ENCODE peak calls at places on chromosomes 12 and 14, in six cellular contexts. W, O, I, L, A and D are unnamed samples.

GRCh38 chr12:123965382-123965781 is 7.2 kb downstream of the CCDC92 start:
- DNase-seq in L (no peak), W (no peak), I (no peak), O (no peak), A (no peak), D (no peak)

GRCh38 chr12:40597133-40597532 is 95.1 kb upstream of the CNTN1 start:
- DNase-seq in W (no peak), A (no peak), L (no peak), I (no peak), O (no peak), D (no peak)

GRCh38 chr14:96261053-96261452 is 5.0 kb downstream of the BDKRB1 start:
- DNase-seq in L (no peak), W (no peak), I (no peak), A (no peak), O (no peak), D (no peak)

GRCh38 chr14:27553820-27554219 is 956.0 kb upstream of the NOVA1 start:
- DNase-seq in I (no peak), A (no peak), O (no peak), L (no peak), W (peak; percentile 0), D (no peak)

GRCh38 chr14:61562321-61563161 is 132.8 kb upstream of the HIF1A start:
- DNase-seq in W (peak; percentile 99), O (peak; percentile 98), I (no peak), A (no peak), L (no peak), D (no peak)

GRCh38 chr12:66304296-66304915 is 2.1 kb downstream of the HELB start:
- DNase-seq in O (no peak), W (no peak), I (no peak), A (no peak), L (no peak), D (no peak)

GRCh38 chr12:86018361-86018760 is 144.3 kb downstream of the NTS start:
- DNase-seq in A (no peak), W (no peak), L (no peak), I (no peak), O (no peak), D (no peak)

GRCh38 chr14:96268426-96269358 is 12.7 kb downstream of the BDKRB1 start:
- DNase-seq in I (no peak), O (peak; percentile 88), W (peak; percentile 96), A (no peak), L (peak; percentile 70), D (peak; percentile 65)

GRCh38 chr14:95253039-95253620 is 66.6 kb downstream of the CLMN start:
- DNase-seq in O (no peak), A (no peak), L (no peak), W (no peak), I (no peak), D (no peak)

GRCh38 chr12:81263072-81263471 is 185.2 kb downstream of the ACSS3 start:
- DNase-seq in L (no peak), O (no peak), W (no peak), A (no peak), I (no peak), D (no peak)

GRCh38 chr14:75370416-75371205 is 57.2 kb upstream of the JDP2 start:
- DNase-seq in W (no peak), A (no peak), I (no peak), L (no peak), O (no peak), D (no peak)

GRCh38 chr12:57237952-57238853 is 8.7 kb downstream of the SHMT2 start:
- DNase-seq in W (peak; percentile 23), L (no peak), O (no peak), A (no peak), I (no peak), D (peak; percentile 49)

GRCh38 chr12:46263140-46264017 is 5.5 kb downstream of the SLC38A1 start:
- DNase-seq in A (no peak), I (no peak), W (peak; percentile 6), O (no peak), L (no peak), D (no peak)

GRCh38 chr12:46260913-46261476 is 7.8 kb downstream of the SLC38A1 start:
- DNase-seq in I (no peak), W (no peak), O (no peak), A (no peak), L (no peak), D (no peak)

GRCh38 chr12:46259713-46260112 is 9.1 kb downstream of the SLC38A1 start:
- DNase-seq in W (no peak), L (no peak), O (no peak), I (no peak), A (no peak), D (no peak)

GRCh38 chr12:46260153-46260912 is 8.5 kb downstream of the SLC38A1 start:
- DNase-seq in O (peak; percentile 59), W (peak; percentile 54), I (no peak), L (no peak), A (no peak), D (no peak)

GRCh38 chr12:46261658-46262057 is 7.2 kb downstream of the SLC38A1 start:
- DNase-seq in A (no peak), L (no peak), I (no peak), O (no peak), W (no peak), D (no peak)
- H3K4me3 ChIP-seq in A (no peak overlapping the region), L (no peak overlapping the region), I (no peak overlapping the region), O (no peak overlapping the region), W (no peak overlapping the region), D (no peak overlapping the region)

GRCh38 chr14:35365130-35366047 is 39.2 kb downstream of the NFKBIA start:
- DNase-seq in A (peak; percentile 60), L (peak; percentile 94), W (peak; percentile 89), I (peak; percentile 48), O (no peak), D (peak; percentile 82)
- H3K27ac ChIP-seq in A (peak overlapping the region; percentile 54), L (peak overlapping the region; percentile 55), W (peak overlapping the region; percentile 89), I (no peak overlapping the region), O (peak overlapping the region; percentile 80), D (peak overlapping the region; percentile 62)

GRCh38 chr12:62659457-62660295 is 193.1 kb downstream of the MON2 start:
- DNase-seq in A (no peak), L (no peak), W (no peak), O (no peak), I (no peak), D (no peak)
- H3K4me3 ChIP-seq in A (no peak overlapping the region), L (no peak overlapping the region), W (no peak overlapping the region), O (no peak overlapping the region), I (no peak overlapping the region), D (no peak overlapping the region)

DNA sequence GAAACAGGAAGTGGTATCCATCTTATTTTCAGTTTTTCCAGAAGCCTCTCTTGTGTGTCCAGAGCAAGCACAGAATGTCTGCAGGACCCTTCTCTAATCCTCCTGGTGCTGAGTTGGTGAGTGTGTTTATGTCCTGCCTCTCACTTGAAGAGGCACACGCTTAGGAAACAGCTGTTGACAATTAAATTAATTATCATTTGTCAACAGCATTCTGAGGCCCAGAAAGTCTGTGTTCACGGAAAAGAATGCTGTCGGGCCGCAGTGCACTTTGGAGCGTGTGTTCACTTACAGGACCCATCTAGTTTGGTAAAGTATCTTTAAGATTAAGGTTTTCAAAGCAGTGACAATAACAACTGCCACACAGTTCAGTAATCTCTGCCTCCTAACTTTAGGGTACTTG is 70.4 kb downstream of the LMNTD1 start:
- DNase-seq in O (no peak), W (no peak), L (no peak), I (no peak), A (no peak), D (no peak)
- H3K27ac ChIP-seq in O (no peak overlapping the region), W (no peak overlapping the region), L (no peak overlapping the region), I (no peak overlapping the region), A (no peak overlapping the region), D (no peak overlapping the region)

GRCh38 chr12:52147367-52147972 is 44.3 kb downstream of the KRT80 start:
- DNase-seq in I (peak; percentile 88), A (no peak), O (peak; percentile 96), W (peak; percentile 98), L (peak; percentile 96), D (peak; percentile 95)

GRCh38 chr12:52145941-52146821 is 45.6 kb downstream of the KRT80 start:
- DNase-seq in I (no peak), O (no peak), W (no peak), L (no peak), A (no peak), D (no peak)

GRCh38 chr12:52147983-52148540 is 43.8 kb downstream of the KRT80 start:
- DNase-seq in L (no peak), O (no peak), W (no peak), A (no peak), I (no peak), D (no peak)

GRCh38 chr12:52145228-52145940 is 46.4 kb downstream of the KRT80 start:
- DNase-seq in W (no peak), L (no peak), A (no peak), I (no peak), O (no peak), D (no peak)

GRCh38 chr12:52146822-52147366 is 44.9 kb downstream of the KRT80 start:
- DNase-seq in I (no peak), O (no peak), L (no peak), A (no peak), W (no peak), D (no peak)
- H3K4me3 ChIP-seq in I (no peak overlapping the region), O (no peak overlapping the region), L (no peak overlapping the region), A (no peak overlapping the region), W (no peak overlapping the region), D (no peak overlapping the region)

DNA sequence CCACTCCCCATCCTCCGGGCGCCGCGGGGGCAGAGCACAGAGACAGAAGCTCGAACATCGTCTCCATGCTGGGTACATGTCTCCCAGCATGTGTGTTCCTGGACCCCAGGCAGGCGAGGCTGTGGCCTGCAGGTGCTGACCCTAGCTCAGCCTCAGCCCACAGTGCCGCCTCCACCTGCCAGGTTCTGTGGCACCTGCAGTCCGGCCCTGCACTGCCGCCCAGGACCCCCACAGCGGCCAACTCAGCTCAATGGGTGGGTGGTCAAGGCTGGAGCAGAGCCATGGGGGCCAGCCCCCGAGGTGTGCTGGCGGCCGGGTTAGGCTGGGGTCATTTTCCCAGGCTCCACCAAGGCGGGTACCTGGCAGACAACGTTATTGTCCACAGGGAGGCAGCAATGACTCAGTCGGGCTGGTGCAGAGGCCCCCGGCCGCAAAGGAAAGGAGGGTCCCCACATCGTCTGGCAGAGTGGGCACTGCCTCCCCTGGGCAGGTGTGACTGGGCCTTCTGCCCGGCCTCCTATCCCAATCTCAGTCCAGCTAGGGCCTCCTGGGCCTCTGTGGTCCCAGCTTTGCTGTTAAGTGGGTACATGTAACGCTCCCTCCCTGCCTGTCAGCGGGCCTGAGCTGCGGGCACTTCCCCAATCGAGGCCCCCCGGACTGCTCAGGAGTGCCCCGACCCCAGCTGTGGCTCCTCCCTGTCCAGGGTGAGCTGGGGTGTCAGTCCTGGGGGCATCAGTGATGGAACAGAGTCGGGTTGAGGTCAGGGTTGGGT is 20.2 kb upstream of the NUDT14 start:
- DNase-seq in I (no peak), A (no peak), O (no peak), L (no peak), W (no peak), D (no peak)
- H3K27ac ChIP-seq in I (peak overlapping the region; percentile 49), A (no peak overlapping the region), O (no peak overlapping the region), L (no peak overlapping the region), W (no peak overlapping the region), D (peak overlapping the region; percentile 41)

DNA sequence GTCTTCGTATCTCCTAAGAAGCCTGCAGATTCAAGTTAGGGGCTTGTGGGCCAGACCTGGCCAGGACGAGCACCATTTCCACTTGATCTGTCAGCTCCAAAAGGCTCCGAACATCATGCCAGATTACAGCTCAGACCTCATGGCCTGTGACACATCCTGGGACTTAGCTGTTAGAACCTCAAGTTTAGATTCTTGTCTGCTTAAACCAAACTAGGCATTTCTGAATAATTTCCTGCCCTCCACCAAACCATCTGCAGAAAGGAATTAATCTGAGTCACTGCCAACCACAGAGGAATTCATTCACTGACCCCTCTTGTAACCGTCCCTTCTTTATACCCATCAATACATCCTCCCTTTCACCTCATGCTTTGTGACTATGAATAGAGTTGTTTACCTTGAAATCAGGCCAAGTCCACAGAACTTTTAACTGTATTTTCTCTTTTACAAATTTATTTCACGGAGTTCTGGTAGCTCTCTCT is 120.3 kb downstream of the FBXL14 start:
- DNase-seq in L (no peak), I (no peak), O (peak; percentile 92), A (no peak), W (peak; percentile 96), D (no peak)
- H3K4me3 ChIP-seq in L (no peak overlapping the region), I (no peak overlapping the region), O (peak overlapping the region; percentile 44), A (no peak overlapping the region), W (peak overlapping the region; percentile 36), D (no peak overlapping the region)